ENCODE peak calls at places on chromosome 20, in seven cellular contexts. M is fibroblast of pulmonary artery, P is RWPE2, G is tibial artery, D is cardiac muscle cell, I is Calu3, O is transverse colon. Q is an unnamed sample.

GRCh38 chr20:47741669-47742345 is 43.5 kb downstream of the SULF2 start:
- DNase-seq in M (no peak), P (no peak), G (no peak), D (no peak), I (no peak), O (no peak), Q (no peak)

GRCh38 chr20:23229989-23230388 is 120.6 kb upstream of the NXT1 start:
- DNase-seq in M (no peak), P (no peak), G (no peak), D (no peak), I (no peak), O (no peak), Q (no peak)

GRCh38 chr20:9103955-9104354 is 35.1 kb downstream of the PLCB4 start:
- DNase-seq in M (no peak), P (no peak), G (no peak), D (no peak), I (no peak), O (no peak), Q (no peak)

GRCh38 chr20:24166127-24166389 is 177.5 kb upstream of the GGTLC1 start:
- DNase-seq in M (no peak), P (no peak), G (no peak), D (no peak), I (no peak), O (no peak), Q (no peak)

GRCh38 chr20:13580725-13581124 is 58.0 kb downstream of the TASP1 start:
- DNase-seq in M (no peak), P (no peak), G (no peak), D (no peak), I (no peak), O (no peak), Q (no peak)

GRCh38 chr20:35917077-35917476 is 37.2 kb downstream of the SCAND1 start:
- DNase-seq in M (no peak), P (no peak), G (no peak), D (no peak), I (no peak), O (no peak), Q (no peak)

GRCh38 chr20:48079028-48079427 is 293.7 kb upstream of the SULF2 start:
- DNase-seq in M (no peak), P (peak), G (no peak), D (no peak), I (no peak), O (no peak), Q (no peak)

GRCh38 chr20:4151991-4152695 is 136.8 kb upstream of the RNF24 start:
- DNase-seq in M (no peak), P (peak), G (no peak), D (peak), I (peak), O (no peak), Q (peak)

GRCh38 chr20:38935285-38935684 is 9.1 kb downstream of the FAM83D start:
- DNase-seq in M (peak), P (no peak), G (no peak), D (peak), I (peak), O (no peak), Q (peak)

GRCh38 chr20:13158339-13158738 is 62.7 kb upstream of the ISM1 start:
- DNase-seq in M (no peak), P (no peak), G (peak), D (no peak), I (no peak), O (no peak), Q (peak)

GRCh38 chr20:25056601-25057233 is 1.2 kb downstream of the ACSS1 start:
- DNase-seq in M (no peak), P (no peak), G (peak), D (peak), I (no peak), O (no peak), Q (no peak)

GRCh38 chr20:19851863-19852262 is 93.8 kb downstream of the RIN2 start:
- DNase-seq in M (no peak), P (no peak), G (no peak), D (no peak), I (no peak), O (no peak), Q (no peak)

GRCh38 chr20:4665591-4665990 is 56.1 kb upstream of the PRND start:
- DNase-seq in M (no peak), P (no peak), G (no peak), D (no peak), I (no peak), O (no peak), Q (no peak)

GRCh38 chr20:973785-974194 is 28.3 kb downstream of the RSPO4 start:
- DNase-seq in M (peak), P (no peak), G (no peak), D (peak), I (peak), O (peak), Q (peak)

GRCh38 chr20:59385461-59385860 is 85.0 kb downstream of the EDN3 start:
- DNase-seq in M (no peak), P (no peak), G (no peak), D (no peak), I (no peak), O (no peak), Q (no peak)

GRCh38 chr20:50918403-50918802 is 12.8 kb downstream of the ADNP start:
- DNase-seq in M (peak), P (no peak), G (no peak), D (peak), I (no peak), O (no peak), Q (peak)

GRCh38 chr20:50799176-50799889 is 4.5 kb downstream of the BCAS4 start:
- DNase-seq in M (no peak), P (no peak), G (no peak), D (no peak), I (no peak), O (no peak), Q (no peak)

GRCh38 chr20:57795347-57795697 is 85.5 kb upstream of the PMEPA1 start:
- DNase-seq in M (peak), P (peak), G (no peak), D (peak), I (no peak), O (no peak), Q (no peak)

GRCh38 chr20:62595491-62595890 is 46.8 kb upstream of the SLCO4A1 start:
- DNase-seq in M (peak), P (peak), G (peak), D (peak), I (peak), O (peak), Q (peak)

GRCh38 chr20:8161262-8162071 is 29.4 kb downstream of the PLCB1 start:
- DNase-seq in M (peak), P (no peak), G (no peak), D (no peak), I (no peak), O (no peak), Q (no peak)

GRCh38 chr20:36745234-36745926 is 510 bp downstream of the NDRG3 start:
- DNase-seq in M (no peak), P (no peak), G (no peak), D (peak), I (no peak), O (peak), Q (peak)

DNA sequence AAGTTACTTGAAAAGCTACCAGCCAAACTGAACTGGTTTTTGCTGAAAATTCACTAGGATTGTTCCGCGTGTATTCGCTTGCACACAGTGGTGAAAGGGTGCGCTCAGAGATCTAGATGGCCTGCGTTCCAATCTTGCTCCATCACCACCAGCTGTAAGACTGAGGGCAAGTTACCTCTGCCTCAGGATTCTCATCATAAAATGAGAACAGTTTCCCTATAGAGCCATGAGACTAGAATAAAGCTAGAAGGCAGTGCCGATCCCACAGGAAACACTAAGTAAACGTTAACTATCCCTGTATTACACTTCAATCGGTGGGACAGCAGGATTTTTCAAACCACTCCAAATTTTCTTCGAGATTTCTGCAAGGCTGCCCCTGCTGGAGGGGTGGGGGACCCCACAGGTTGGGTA is 838 bp downstream of the AHCY start:
- DNase-seq in M (peak), P (no peak), G (no peak), D (peak), I (peak), O (no peak), Q (peak)
- TF ChIP-seq CTCF in M (no peak), P (peak), G (no peak), D (peak), I (peak), O (peak), Q (peak)

GRCh38 chr20:46640536-46641311 is 10.5 kb downstream of the SLC13A3 start:
- DNase-seq in M (no peak), P (no peak), G (no peak), D (no peak), I (no peak), O (no peak), Q (no peak)

GRCh38 chr20:46640044-46640443 is 11.2 kb downstream of the SLC13A3 start:
- DNase-seq in M (no peak), P (no peak), G (no peak), D (no peak), I (no peak), O (no peak), Q (no peak)

GRCh38 chr20:46638367-46639274 is 12.6 kb downstream of the SLC13A3 start:
- DNase-seq in M (no peak), P (no peak), G (no peak), D (peak), I (no peak), O (no peak), Q (no peak)

GRCh38 chr20:46637861-46638366 is 13.3 kb downstream of the SLC13A3 start:
- DNase-seq in M (no peak), P (no peak), G (no peak), D (no peak), I (no peak), O (no peak), Q (no peak)

GRCh38 chr20:46639587-46639986 is 11.7 kb downstream of the SLC13A3 start:
- DNase-seq in M (no peak), P (no peak), G (no peak), D (no peak), I (no peak), O (no peak), Q (no peak)
- TF ChIP-seq CTCF in M (no peak), P (no peak), G (no peak), D (no peak), I (no peak), O (no peak), Q (no peak)

GRCh38 chr20:32017711-32018251 is 7.5 kb downstream of the CCM2L start:
- DNase-seq in M (no peak), P (no peak), G (no peak), D (no peak), I (peak), O (peak), Q (no peak)

GRCh38 chr20:32021091-32021490 is 10.9 kb downstream of the CCM2L start:
- DNase-seq in M (no peak), P (no peak), G (no peak), D (no peak), I (no peak), O (no peak), Q (no peak)

GRCh38 chr20:32019156-32019510 is 8.9 kb downstream of the CCM2L start:
- DNase-seq in M (no peak), P (no peak), G (no peak), D (no peak), I (peak), O (no peak), Q (no peak)

GRCh38 chr20:32019563-32020463 is 9.6 kb downstream of the CCM2L start:
- DNase-seq in M (no peak), P (no peak), G (no peak), D (no peak), I (no peak), O (no peak), Q (no peak)

GRCh38 chr20:32018269-32019155 is 8.3 kb downstream of the CCM2L start:
- DNase-seq in M (no peak), P (peak), G (no peak), D (no peak), I (peak), O (peak), Q (no peak)
- TF ChIP-seq CTCF in M (no peak), P (no peak), G (no peak), D (no peak), I (no peak), O (no peak), Q (no peak)

GRCh38 chr20:32271620-32272019 is 5.8 kb upstream of the KIF3B start:
- DNase-seq in M (no peak), P (no peak), G (no peak), D (no peak), I (no peak), O (no peak), Q (no peak)
- TF ChIP-seq CTCF in M (no peak), P (no peak), G (no peak), D (no peak), I (no peak), O (no peak), Q (no peak)

GRCh38 chr20:53070714-53071392 is 98.7 kb downstream of the TSHZ2 start:
- DNase-seq in M (no peak), P (no peak), G (no peak), D (no peak), I (no peak), O (no peak), Q (no peak)

GRCh38 chr20:53068241-53068640 is 96.1 kb downstream of the TSHZ2 start:
- DNase-seq in M (no peak), P (no peak), G (no peak), D (no peak), I (no peak), O (no peak), Q (no peak)

GRCh38 chr20:53071833-53072232 is 99.7 kb downstream of the TSHZ2 start:
- DNase-seq in M (no peak), P (no peak), G (no peak), D (no peak), I (no peak), O (no peak), Q (no peak)

GRCh38 chr20:53069121-53069520 is 97.0 kb downstream of the TSHZ2 start:
- DNase-seq in M (no peak), P (no peak), G (no peak), D (no peak), I (no peak), O (no peak), Q (no peak)

GRCh38 chr20:53070224-53070623 is 98.1 kb downstream of the TSHZ2 start:
- DNase-seq in M (no peak), P (no peak), G (no peak), D (no peak), I (no peak), O (no peak), Q (no peak)
- TF ChIP-seq CTCF in M (no peak), P (no peak), G (no peak), D (no peak), I (no peak), O (no peak), Q (no peak)

GRCh38 chr20:45111799-45112471 is 3.0 kb downstream of the WFDC5 start:
- DNase-seq in M (peak), P (peak), G (no peak), D (no peak), I (peak), O (no peak), Q (no peak)
- TF ChIP-seq CTCF in M (peak), P (peak), G (peak), D (peak), I (peak), O (no peak), Q (peak)

Q was measured in fibroblast of the aortic adventitia.